ENCODE peak calls at places on chromosomes 6 and 20, in eight cellular contexts. B is uterus, V is HepG2, P is transverse colon, E is body of pancreas, T is testis, X is IMR-90, A is Peyer's patch. J is an unnamed sample. For H3K27me3, the result is how much of the 10 kb centered on the place peaks cover.

GRCh38 chr6:5580736-5581568 is 319.6 kb downstream of the FARS2 start:
- DNase-seq in B (no peak), V (no peak), P (no peak), E (no peak), T (no peak), X (no peak), A (no peak), J (no peak)

GRCh38 chr20:32651537-32651936 is 22.2 kb downstream of the C20orf203 start:
- DNase-seq in B (no peak), V (no peak), P (no peak), E (no peak), T (no peak), X (no peak), A (no peak), J (no peak)

GRCh38 chr6:119865466-119866350 is 516.1 kb upstream of the MAN1A1 start:
- DNase-seq in B (no peak), V (no peak), P (no peak), E (no peak), T (no peak), X (no peak), A (no peak), J (no peak)

GRCh38 chr6:168574699-168575195 is 133.8 kb downstream of the SMOC2 start:
- DNase-seq in B (peak), V (no peak), P (peak), E (no peak), T (peak), X (no peak), A (no peak), J (peak)

GRCh38 chr6:122393339-122393896 is 6.0 kb upstream of the HSF2 start:
- DNase-seq in B (no peak), V (no peak), P (no peak), E (no peak), T (no peak), X (no peak), A (no peak), J (no peak)

GRCh38 chr6:71349976-71350615 is 61.5 kb downstream of the OGFRL1 start:
- DNase-seq in B (peak), V (no peak), P (no peak), E (no peak), T (no peak), X (peak), A (no peak), J (peak)

GRCh38 chr20:44125332-44126127 is 61.5 kb downstream of the JPH2 start:
- DNase-seq in B (no peak), V (no peak), P (no peak), E (no peak), T (no peak), X (no peak), A (no peak), J (no peak)

GRCh38 chr6:165850434-165851019 is 187.5 kb upstream of the PDE10A start:
- DNase-seq in B (peak), V (peak), P (peak), E (peak), T (peak), X (peak), A (peak), J (peak)

GRCh38 chr6:1515280-1515679 is 94.4 kb upstream of the FOXC1 start:
- DNase-seq in B (no peak), V (no peak), P (no peak), E (no peak), T (no peak), X (no peak), A (no peak), J (no peak)

GRCh38 chr6:21115111-21115510 is 478.4 kb upstream of the SOX4 start:
- DNase-seq in B (no peak), V (peak), P (no peak), E (no peak), T (peak), X (peak), A (no peak), J (peak)

GRCh38 chr20:37526238-37526838 is 1.3 kb downstream of the BLCAP start:
- DNase-seq in B (no peak), V (peak), P (peak), E (peak), T (peak), X (peak), A (no peak), J (no peak)

GRCh38 chr6:6803180-6803978 is 214.9 kb downstream of the LY86 start:
- DNase-seq in B (no peak), V (no peak), P (peak), E (no peak), T (no peak), X (no peak), A (peak), J (no peak)

GRCh38 chr6:110809792-110810191 is 5.5 kb downstream of the CDK19 start:
- DNase-seq in B (no peak), V (no peak), P (no peak), E (no peak), T (no peak), X (no peak), A (no peak), J (no peak)

GRCh38 chr6:82951389-82951788 is 114.3 kb downstream of the UBE3D start:
- DNase-seq in B (no peak), V (no peak), P (no peak), E (no peak), T (no peak), X (no peak), A (no peak), J (no peak)

GRCh38 chr20:21505810-21506530 is 7.9 kb downstream of the NKX2-2 start:
- DNase-seq in B (no peak), V (no peak), P (peak), E (no peak), T (peak), X (peak), A (peak), J (peak)

GRCh38 chr20:41111578-41111951 is 25.8 kb upstream of the PLCG1 start:
- DNase-seq in B (no peak), V (no peak), P (no peak), E (no peak), T (no peak), X (no peak), A (no peak), J (no peak)

GRCh38 chr20:41121399-41121798 is 15.9 kb upstream of the PLCG1 start:
- DNase-seq in B (no peak), V (no peak), P (no peak), E (no peak), T (no peak), X (no peak), A (no peak), J (no peak)

GRCh38 chr20:41118632-41119031 is 18.7 kb upstream of the PLCG1 start:
- DNase-seq in B (no peak), V (no peak), P (no peak), E (no peak), T (no peak), X (peak), A (no peak), J (no peak)

GRCh38 chr20:41119593-41120561 is 17.5 kb upstream of the PLCG1 start:
- DNase-seq in B (no peak), V (peak), P (no peak), E (no peak), T (no peak), X (no peak), A (no peak), J (no peak)

GRCh38 chr20:41116282-41116960 is 20.9 kb upstream of the PLCG1 start:
- DNase-seq in B (no peak), V (no peak), P (no peak), E (no peak), T (no peak), X (no peak), A (no peak), J (no peak)
- H3K27me3 ChIP-seq in B (under half), V (under half), P (under half), E (under half), T (under half), X (under half), A (under half), J (under half)

GRCh38 chr6:41941280-41942044 is at the start of gene CCND3:
- DNase-seq in B (peak), V (peak), P (peak), E (peak), T (peak), X (peak), A (peak), J (peak)
- TF ChIP-seq POLR2A in B (peak), V (peak), P (no peak), E (no peak), T (no peak), X (no peak), A (peak), J (peak)

GRCh38 chr6:51472745-51473483 is 614.5 kb downstream of the PKHD1 start:
- DNase-seq in B (no peak), V (no peak), P (no peak), E (no peak), T (no peak), X (no peak), A (no peak), J (no peak)
- H3K27me3 ChIP-seq in B (under half), V (under half), P (under half), E (under half), T (under half), X (under half), A (under half), J (under half)

DNA sequence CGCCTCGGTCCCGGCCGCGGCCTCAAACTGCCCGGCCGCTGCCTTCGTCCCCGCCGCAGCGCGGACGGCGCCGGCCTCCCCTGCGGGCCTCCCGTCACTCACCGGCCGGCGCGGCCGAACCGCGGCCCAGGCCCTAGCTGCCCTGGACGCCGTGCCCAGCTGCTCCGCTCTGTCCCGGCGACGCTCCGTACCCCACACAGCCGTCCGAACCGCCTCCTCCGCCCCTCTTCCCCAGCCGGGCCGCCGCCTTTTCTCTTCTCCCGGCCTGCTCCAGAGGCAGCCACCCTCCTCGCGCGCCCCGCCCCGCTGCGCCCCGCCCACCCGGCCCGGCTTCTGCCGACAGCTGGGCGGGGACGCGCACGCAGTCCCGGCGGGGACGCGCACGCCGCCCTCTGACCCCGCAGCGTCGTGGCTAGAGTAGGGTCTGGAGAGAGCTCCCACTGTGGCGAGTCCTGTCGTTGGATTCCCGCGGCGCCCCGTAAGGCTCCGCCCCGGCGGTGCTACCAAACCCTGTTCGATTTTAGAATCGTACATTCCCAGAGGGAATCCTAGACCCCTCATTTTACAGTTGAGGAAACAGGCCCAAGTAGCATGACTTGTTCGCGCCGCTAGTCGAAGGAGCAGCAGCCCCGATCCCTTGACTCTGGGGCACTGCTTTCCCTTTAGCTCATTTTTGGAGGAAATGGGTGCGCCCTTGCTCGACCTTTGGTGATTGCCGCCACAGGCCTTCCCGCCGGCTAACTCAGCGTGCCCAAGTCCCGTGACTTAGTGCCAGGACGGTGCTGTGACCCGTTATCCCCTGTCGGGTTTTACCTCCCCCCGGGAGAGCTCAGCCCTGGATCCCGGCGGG is at the start of gene FBXO30:
- DNase-seq in B (peak), V (peak), P (peak), E (peak), T (peak), X (peak), A (peak), J (peak)
- TF ChIP-seq POLR2A in B (peak), V (peak), P (peak), E (peak), T (peak), X (peak), A (peak), J (peak)

GRCh38 chr20:51119914-51120313 is 97.0 kb upstream of the KCNG1 start:
- DNase-seq in B (no peak), V (no peak), P (no peak), E (no peak), T (no peak), X (no peak), A (no peak), J (no peak)
- H3K27me3 ChIP-seq in B (under half), V (under half), P (under half), E (under half), T (under half), X (under half), A (under half), J (under half)

DNA sequence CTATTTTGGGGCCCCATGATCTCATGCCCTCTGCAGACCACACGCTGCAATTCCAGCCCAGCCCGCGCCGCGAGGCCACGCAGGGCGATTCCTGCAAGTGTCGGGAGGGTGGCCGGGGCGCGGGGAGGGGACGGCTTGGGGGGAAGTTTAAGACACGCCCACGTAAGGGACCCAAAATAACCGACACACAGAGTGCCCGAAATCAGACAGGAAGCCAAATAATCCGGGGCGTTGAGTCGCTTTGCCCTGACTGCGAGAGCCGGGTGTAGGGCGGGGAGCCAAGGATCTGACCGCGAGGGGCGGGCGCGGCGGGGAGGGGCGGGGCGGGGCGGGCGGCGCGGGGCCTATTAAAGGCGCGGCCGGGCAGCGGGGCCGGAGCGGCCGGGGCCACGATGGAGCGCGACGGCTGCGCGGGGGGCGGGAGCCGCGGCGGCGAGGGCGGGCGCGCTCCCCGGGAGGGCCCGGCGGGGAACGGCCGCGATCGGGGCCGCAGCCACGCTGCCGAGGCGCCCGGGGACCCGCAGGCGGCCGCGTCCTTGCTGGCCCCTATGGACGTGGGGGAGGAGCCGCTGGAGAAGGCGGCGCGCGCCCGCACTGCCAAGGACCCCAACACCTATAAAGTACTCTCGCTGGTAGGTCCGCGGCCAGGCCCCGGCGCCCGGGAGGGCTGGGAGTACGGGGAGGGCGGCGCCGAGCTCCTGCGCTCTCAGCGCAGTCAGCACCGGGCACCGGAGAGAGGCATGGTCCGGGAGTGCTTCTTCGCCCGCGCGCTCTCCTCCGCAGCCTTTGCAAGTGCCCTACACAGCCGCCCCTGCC is at the start of gene ENPP1:
- DNase-seq in B (peak), V (peak), P (peak), E (peak), T (peak), X (peak), A (peak), J (peak)
- TF ChIP-seq POLR2A in B (no peak), V (peak), P (no peak), E (peak), T (no peak), X (peak), A (peak), J (peak)

GRCh38 chr20:13913517-13913916 is 76.9 kb downstream of the SEL1L2 start:
- DNase-seq in B (no peak), V (no peak), P (no peak), E (no peak), T (no peak), X (no peak), A (no peak), J (no peak)
- H3K27me3 ChIP-seq in B (under half), V (under half), P (under half), E (under half), T (under half), X (under half), A (under half), J (under half)

GRCh38 chr20:36120991-36121390 is 33.5 kb upstream of the EPB41L1 start:
- DNase-seq in B (no peak), V (no peak), P (no peak), E (no peak), T (no peak), X (no peak), A (no peak), J (no peak)

GRCh38 chr20:36122931-36123288 is 31.6 kb upstream of the EPB41L1 start:
- DNase-seq in B (no peak), V (no peak), P (no peak), E (no peak), T (no peak), X (no peak), A (no peak), J (no peak)

GRCh38 chr20:36120241-36120640 is 34.3 kb upstream of the EPB41L1 start:
- DNase-seq in B (no peak), V (no peak), P (no peak), E (no peak), T (no peak), X (no peak), A (no peak), J (no peak)

GRCh38 chr20:36119537-36119936 is 35.0 kb upstream of the EPB41L1 start:
- DNase-seq in B (no peak), V (no peak), P (no peak), E (no peak), T (no peak), X (no peak), A (no peak), J (no peak)

GRCh38 chr20:36121981-36122930 is 32.3 kb upstream of the EPB41L1 start:
- DNase-seq in B (no peak), V (no peak), P (peak), E (peak), T (no peak), X (no peak), A (peak), J (no peak)
- TF ChIP-seq POLR2A in B (no peak), V (no peak), P (peak), E (peak), T (no peak), X (no peak), A (no peak), J (no peak)

GRCh38 chr20:34864216-34864615 is 8.4 kb downstream of the GGT7 start:
- DNase-seq in B (no peak), V (no peak), P (no peak), E (no peak), T (no peak), X (no peak), A (no peak), J (no peak)
- H3K27me3 ChIP-seq in B (under half), V (under half), P (under half), E (under half), T (under half), X (under half), A (under half), J (under half)